ENCODE peak calls at places on chromosomes 13 and 19, in five cellular contexts. I is AG10803, D is breast epithelium, J is heart right ventricle, A is hepatocyte. X is an unnamed sample.

GRCh38 chr19:47723573-47723923 is 10.3 kb downstream of the EHD2 start:
- DNase-seq in A (peak), D (no peak), J (peak), I (peak), X (peak)

GRCh38 chr13:21979156-21979819 is 308.4 kb downstream of the FGF9 start:
- DNase-seq in D (no peak), A (no peak), I (no peak), J (no peak), X (no peak)

GRCh38 chr19:16588089-16588823 is 16.0 kb upstream of the SLC35E1 start:
- DNase-seq in A (no peak), J (peak), I (no peak), D (no peak), X (peak)

GRCh38 chr19:31338069-31338767 is 11.0 kb downstream of the TSHZ3 start:
- DNase-seq in D (no peak), I (peak), A (peak), J (peak), X (peak)

GRCh38 chr13:71525004-71525403 is 342.0 kb downstream of the DACH1 start:
- DNase-seq in D (no peak), I (no peak), A (no peak), J (no peak), X (no peak)

GRCh38 chr19:40284251-40284500 is 969 bp downstream of the AKT2 start:
- DNase-seq in J (no peak), D (no peak), I (no peak), A (no peak), X (no peak)

GRCh38 chr13:98650376-98651107 is 73.6 kb upstream of the STK24 start:
- DNase-seq in J (no peak), A (peak), D (no peak), I (no peak), X (no peak)

GRCh38 chr19:58217069-58217481 is 11.6 kb upstream of the ZNF544 start:
- DNase-seq in J (no peak), D (no peak), A (no peak), I (no peak), X (no peak)

GRCh38 chr19:50357178-50358100 is 8.0 kb downstream of the NAPSA start:
- DNase-seq in D (peak), I (peak), J (peak), A (peak), X (peak)

GRCh38 chr19:15922021-15922420 is 12.3 kb downstream of the CYP4F11 start:
- DNase-seq in A (no peak), J (no peak), I (no peak), D (no peak), X (no peak)

GRCh38 chr13:48819889-48820288 is 155.8 kb upstream of the FNDC3A start:
- DNase-seq in I (no peak), D (no peak), A (no peak), J (no peak), X (no peak)

GRCh38 chr19:30895946-30896345 is 453.3 kb downstream of the TSHZ3 start:
- DNase-seq in I (no peak), A (no peak), J (no peak), D (no peak), X (no peak)

GRCh38 chr13:108967371-108967770 is 338.0 kb downstream of the MYO16 start:
- DNase-seq in I (no peak), J (no peak), A (no peak), D (no peak), X (no peak)

GRCh38 chr19:46624958-46625661 is at the start of gene PTGIR:
- DNase-seq in I (peak), J (peak), D (no peak), A (peak), X (peak)

GRCh38 chr19:43518051-43518450 is 8.9 kb downstream of the ETHE1 start:
- DNase-seq in I (no peak), J (no peak), A (no peak), D (no peak), X (no peak)

GRCh38 chr13:19266979-19267378 is 85.4 kb upstream of the TUBA3C start:
- DNase-seq in D (no peak), I (no peak), A (no peak), J (no peak), X (no peak)

GRCh38 chr19:46951236-46951986 is 68.2 kb upstream of the NPAS1 start:
- DNase-seq in D (no peak), A (peak), J (no peak), I (peak), X (peak)

GRCh38 chr13:49620170-49620621 is 8.1 kb upstream of the ARL11 start:
- DNase-seq in I (no peak), J (peak), D (no peak), A (no peak), X (no peak)

GRCh38 chr13:104315606-104316005 is 1249.4 kb upstream of the SLC10A2 start:
- DNase-seq in J (no peak), D (no peak), A (peak), I (peak), X (peak)

GRCh38 chr13:32140109-32140508 is 108.5 kb downstream of the FRY start:
- DNase-seq in A (no peak), D (no peak), J (no peak), I (no peak), X (no peak)

GRCh38 chr19:49165111-49165750 is 7.6 kb downstream of the TRPM4 start:
- DNase-seq in J (no peak), D (peak), A (no peak), I (no peak), X (no peak)

GRCh38 chr13:49082653-49083536 is 107.2 kb downstream of the FNDC3A start:
- DNase-seq in J (no peak), A (no peak), I (peak), D (no peak), X (peak)

GRCh38 chr19:20035935-20036334 is 3.4 kb downstream of the ZNF682 start:
- DNase-seq in A (no peak), J (no peak), D (no peak), I (no peak), X (no peak)

GRCh38 chr13:41411536-41411935 is 45.8 kb upstream of the RGCC start:
- DNase-seq in J (no peak), I (peak), D (no peak), A (peak), X (peak)

GRCh38 chr19:48629599-48630288 is 7.4 kb downstream of the DBP start:
- DNase-seq in A (peak), J (peak), D (no peak), I (no peak), X (no peak)

GRCh38 chr13:110363009-110363408 is 55.9 kb downstream of the COL4A2 start:
- DNase-seq in A (no peak), J (no peak), D (no peak), I (no peak), X (no peak)

GRCh38 chr19:2494447-2495129 is 18.7 kb downstream of the GADD45B start:
- DNase-seq in D (peak), A (peak), J (peak), I (peak), X (peak)

GRCh38 chr13:108383676-108384075 is 114.2 kb downstream of the TNFSF13B start:
- DNase-seq in A (no peak), I (no peak), J (no peak), D (no peak), X (no peak)

GRCh38 chr19:14371321-14371821 is 9.9 kb upstream of the ADGRE5 start:
- DNase-seq in J (no peak), I (no peak), D (no peak), A (no peak), X (no peak)

GRCh38 chr13:44088911-44089851 is 209.5 kb downstream of the LACC1 start:
- DNase-seq in A (no peak), D (no peak), I (peak), J (no peak), X (no peak)

GRCh38 chr19:39083983-39084731 is at the start of gene ACP7:
- DNase-seq in A (peak), J (no peak), D (no peak), I (no peak), X (no peak)
- H3K4me3 ChIP-seq in A (peak), J (no peak), D (peak), I (peak), X (peak)

DNA sequence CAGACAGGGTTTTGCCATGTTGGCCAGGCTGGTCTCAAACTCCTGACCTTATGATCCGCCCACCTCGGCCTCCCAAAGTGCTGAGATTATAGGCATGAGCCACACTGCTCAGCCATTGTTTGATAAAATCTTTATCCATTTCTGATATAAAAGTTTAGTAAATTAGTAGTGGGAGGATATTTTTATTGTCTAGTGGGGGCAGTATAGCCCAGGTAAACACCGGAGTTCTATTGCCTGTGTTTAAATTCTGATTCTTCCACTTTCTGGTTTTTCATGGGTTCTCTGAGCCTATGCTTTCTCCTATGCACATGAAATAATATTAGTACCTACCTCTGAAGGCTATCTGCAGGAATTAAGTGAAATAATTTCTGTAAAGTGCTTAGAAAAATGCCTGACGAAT is 20.1 kb upstream of the ARHGEF18 start:
- DNase-seq in D (no peak), I (no peak), A (no peak), J (no peak), X (no peak)
- TF ChIP-seq CTCF in D (no peak), I (no peak), A (no peak), J (peak), X (no peak)

GRCh38 chr19:4971816-4972495 is 3.0 kb downstream of the KDM4B start:
- DNase-seq in I (no peak), A (no peak), D (no peak), J (no peak), X (no peak)
- H3K4me3 ChIP-seq in I (peak), A (no peak), D (peak), J (no peak), X (peak)

DNA sequence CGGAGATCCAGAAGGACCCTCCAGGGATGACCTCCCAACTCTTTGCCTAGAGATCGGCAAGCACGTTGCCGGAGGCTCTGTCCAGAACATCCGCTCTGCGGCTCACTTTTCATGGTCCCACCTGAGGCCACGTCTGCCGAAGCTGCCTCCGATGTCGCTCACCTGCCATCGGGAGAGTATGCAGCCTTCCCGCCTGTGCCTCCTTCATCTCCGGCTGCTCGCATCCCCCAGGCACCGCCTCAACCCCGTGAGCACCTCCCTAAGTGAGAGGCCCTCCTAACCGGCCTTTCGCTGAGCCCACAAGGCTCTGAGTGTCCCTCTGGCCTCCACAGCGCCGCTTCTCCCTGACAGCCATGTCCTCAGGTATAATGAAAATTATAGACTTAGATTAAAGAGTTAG is 275.1 kb downstream of the EFNB2 start:
- DNase-seq in D (no peak), A (no peak), J (no peak), I (no peak), X (no peak)
- TF ChIP-seq CTCF in D (no peak), A (no peak), J (no peak), I (no peak), X (no peak)

DNA sequence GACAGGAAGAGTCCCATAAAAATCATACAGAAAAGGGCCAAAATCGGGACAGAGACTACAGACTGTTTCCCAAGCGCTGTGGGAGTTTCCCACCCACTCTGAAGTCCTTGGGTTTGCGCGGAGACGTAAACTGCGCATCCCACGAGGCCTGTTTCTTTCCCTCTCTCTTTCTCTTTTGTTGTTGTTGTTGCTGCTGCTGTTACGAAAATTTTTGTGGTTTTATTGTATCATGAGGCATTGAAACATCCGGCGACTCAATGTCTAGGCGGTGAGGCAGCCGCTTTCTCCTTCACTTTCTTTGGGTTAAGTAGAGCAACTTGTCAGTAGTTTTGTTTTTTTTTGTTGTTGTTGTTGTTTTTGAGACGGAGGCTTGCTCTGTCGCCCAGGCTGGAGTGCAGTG is 1.6 kb upstream of the PPP1R12C start:
- DNase-seq in I (no peak), J (no peak), A (no peak), D (no peak), X (peak)
- H3K4me3 ChIP-seq in I (no peak), J (peak), A (no peak), D (no peak), X (no peak)

GRCh38 chr19:42023121-42023942 is 29.3 kb upstream of the ATP1A3 start:
- DNase-seq in I (peak), A (no peak), D (no peak), J (no peak), X (peak)
- TF ChIP-seq CTCF in I (peak), A (peak), D (no peak), J (peak), X (peak)

GRCh38 chr19:17829855-17830566 is 8.7 kb upstream of the INSL3 start:
- DNase-seq in D (no peak), I (peak), A (peak), J (no peak), X (peak)
- H3K4me3 ChIP-seq in D (no peak), I (peak), A (no peak), J (no peak), X (no peak)